ENCODE peak calls at places on chromosomes 12 and 14, in nine cellular contexts. Y is GM12892, S is Peyer's patch, Q is body of pancreas, O is IMR-90, C is H1, H is A549, V is spleen, G is suprapubic skin. E is an unnamed sample.

GRCh38 chr14:38481939-38482678 is 226.2 kb upstream of the CLEC14A start:
- DNase-seq in C (no peak), H (peak), Q (no peak), Y (no peak), G (no peak), V (no peak), S (no peak), O (peak), E (no peak)

GRCh38 chr12:55034218-55034617 is 14.4 kb downstream of the NEUROD4 start:
- DNase-seq in C (no peak), V (no peak), G (no peak), O (no peak), S (no peak), Y (no peak), Q (no peak), H (no peak), E (no peak)

GRCh38 chr12:132445884-132446471 is 44.0 kb upstream of the FBRSL1 start:
- DNase-seq in Q (peak), S (peak), Y (no peak), V (peak), G (no peak), O (peak), C (peak), H (peak), E (no peak)

GRCh38 chr12:129871991-129872969 is 31.5 kb downstream of the TMEM132D start:
- DNase-seq in G (no peak), Y (no peak), Q (peak), S (no peak), O (no peak), V (no peak), C (peak), H (no peak), E (no peak)

GRCh38 chr14:79587194-79587593 is 624.1 kb downstream of the DIO2 start:
- DNase-seq in H (no peak), S (no peak), Q (no peak), O (no peak), C (no peak), G (no peak), V (no peak), Y (no peak), E (no peak)

GRCh38 chr12:15712160-15712559 is 77.0 kb downstream of the EPS8 start:
- DNase-seq in V (no peak), Q (no peak), C (no peak), Y (no peak), G (no peak), S (no peak), O (no peak), H (no peak), E (no peak)

GRCh38 chr12:94841171-94841570 is 162.3 kb downstream of the NDUFA12 start:
- DNase-seq in S (no peak), Y (no peak), V (no peak), Q (no peak), H (no peak), C (no peak), O (no peak), G (no peak), E (no peak)

GRCh38 chr14:36660736-36661505 is 739 bp upstream of the PAX9 start:
- DNase-seq in Y (no peak), O (no peak), S (no peak), H (no peak), V (no peak), G (peak), C (no peak), Q (no peak), E (no peak)

GRCh38 chr12:125131958-125132357 is 66.7 kb downstream of the AACS start:
- DNase-seq in Q (no peak), G (no peak), Y (no peak), H (no peak), C (no peak), O (no peak), V (no peak), S (no peak), E (no peak)

GRCh38 chr12:3293446-3294161 is 197.4 kb upstream of the PRMT8 start:
- DNase-seq in Q (no peak), H (peak), V (no peak), C (no peak), G (no peak), O (peak), S (no peak), Y (no peak), E (no peak)

GRCh38 chr12:104275689-104276088 is 27.9 kb upstream of the EID3 start:
- DNase-seq in S (no peak), Q (no peak), G (no peak), V (no peak), Y (no peak), C (no peak), H (peak), O (peak), E (no peak)

GRCh38 chr14:77063581-77064289 is 34.3 kb upstream of the CIPC start:
- DNase-seq in O (peak), S (no peak), G (no peak), C (no peak), Y (no peak), Q (no peak), V (no peak), H (no peak), E (no peak)

GRCh38 chr12:116959845-116960514 is 49.2 kb downstream of the FBXW8 start:
- DNase-seq in O (no peak), H (no peak), V (no peak), S (no peak), Q (no peak), G (no peak), Y (peak), C (no peak), E (no peak)

GRCh38 chr12:88409257-88409656 is 171.0 kb downstream of the KITLG start:
- DNase-seq in O (no peak), V (no peak), H (no peak), Q (no peak), G (no peak), C (no peak), Y (no peak), S (no peak), E (no peak)

GRCh38 chr12:34335819-34336262 is 313.5 kb downstream of the ALG10 start:
- DNase-seq in S (no peak), G (no peak), Q (no peak), Y (no peak), C (no peak), H (peak), O (no peak), V (no peak), E (no peak)

GRCh38 chr12:67698711-67699603 is 50.4 kb downstream of the DYRK2 start:
- DNase-seq in V (no peak), Q (no peak), C (no peak), G (no peak), H (no peak), Y (peak), O (peak), S (peak), E (no peak)

GRCh38 chr14:101444116-101444515 is 117.2 kb upstream of the DIO3 start:
- DNase-seq in G (no peak), Y (no peak), H (peak), O (peak), V (no peak), S (no peak), Q (no peak), C (no peak), E (no peak)

GRCh38 chr12:42759622-42760273 is 170.2 kb upstream of the PRICKLE1 start:
- DNase-seq in C (no peak), V (no peak), Q (peak), G (peak), Y (no peak), H (no peak), S (no peak), O (peak), E (peak)

GRCh38 chr14:24441904-24442239 is 704 bp downstream of the SDR39U1 start:
- DNase-seq in V (no peak), S (no peak), H (no peak), Y (no peak), G (no peak), Q (no peak), O (peak), C (no peak), E (no peak)

GRCh38 chr14:36784541-36784940 is 122.9 kb downstream of the PAX9 start:
- DNase-seq in C (no peak), H (no peak), Q (no peak), G (no peak), O (peak), S (no peak), V (no peak), Y (no peak), E (no peak)

GRCh38 chr14:47606601-47607000 is 68.8 kb downstream of the MDGA2 start:
- DNase-seq in Y (no peak), O (no peak), S (no peak), C (no peak), Q (no peak), H (no peak), V (no peak), G (no peak), E (no peak)

GRCh38 chr12:93090768-93091172 is 161.7 kb upstream of the EEA1 start:
- DNase-seq in H (peak), G (no peak), O (peak), Y (no peak), V (no peak), S (no peak), C (no peak), Q (no peak), E (no peak)

GRCh38 chr12:22282283-22282682 is 52.2 kb downstream of the ST8SIA1 start:
- DNase-seq in Y (no peak), G (no peak), Q (no peak), V (no peak), H (peak), O (peak), C (no peak), S (no peak), E (no peak)

GRCh38 chr12:21818627-21819026 is 44.1 kb upstream of the KCNJ8 start:
- DNase-seq in S (no peak), O (peak), Y (no peak), G (no peak), V (no peak), Q (no peak), C (no peak), H (no peak), E (no peak)

GRCh38 chr14:33730163-33730562 is 220.7 kb downstream of the EGLN3 start:
- DNase-seq in O (no peak), H (no peak), V (no peak), Q (no peak), S (no peak), G (no peak), Y (no peak), C (no peak), E (no peak)

GRCh38 chr12:13258212-13258611 is 61.7 kb downstream of the EMP1 start:
- DNase-seq in Y (no peak), Q (no peak), S (no peak), V (no peak), H (no peak), C (no peak), O (no peak), G (no peak), E (no peak)

GRCh38 chr12:105100207-105100985 is 7.1 kb upstream of the WASHC4 start:
- DNase-seq in G (no peak), O (peak), H (peak), Q (no peak), S (no peak), C (no peak), Y (no peak), V (no peak), E (no peak)

GRCh38 chr14:93163570-93163969 is 21.1 kb downstream of the MOAP1 start:
- DNase-seq in V (no peak), G (no peak), Y (no peak), C (no peak), O (no peak), Q (no peak), S (no peak), H (no peak), E (no peak)

GRCh38 chr12:56079729-56080555 is at the start of gene ERBB3:
- DNase-seq in H (peak), C (no peak), G (peak), V (peak), S (peak), Y (peak), O (peak), Q (peak), E (peak)

GRCh38 chr14:93962701-93963601 is 13.4 kb downstream of the ASB2 start:
- DNase-seq in H (no peak), O (peak), Q (peak), C (no peak), V (peak), Y (no peak), G (no peak), S (peak), E (no peak)

GRCh38 chr12:78888583-78888982 is 24.0 kb downstream of the SYT1 start:
- DNase-seq in G (no peak), Y (no peak), C (no peak), V (no peak), O (no peak), Q (no peak), S (no peak), H (peak), E (no peak)

GRCh38 chr12:112266473-112266872 is 115.8 kb downstream of the HECTD4 start:
- DNase-seq in C (no peak), Y (no peak), V (no peak), G (no peak), Q (no peak), O (no peak), H (no peak), S (no peak), E (no peak)

GRCh38 chr14:24630872-24631477 is 3.0 kb downstream of the GZMB start:
- DNase-seq in G (no peak), C (no peak), Q (peak), Y (no peak), O (peak), S (peak), V (no peak), H (no peak), E (no peak)

GRCh38 chr12:104372048-104372720 is 68.6 kb downstream of the EID3 start:
- DNase-seq in O (no peak), G (no peak), S (peak), Y (no peak), C (no peak), H (peak), V (peak), Q (no peak), E (no peak)

GRCh38 chr12:115852054-115852453 is 425.4 kb downstream of the MED13L start:
- DNase-seq in H (no peak), G (no peak), O (no peak), S (no peak), Q (no peak), V (no peak), Y (no peak), C (no peak), E (no peak)

GRCh38 chr12:89161553-89161952 is 190.7 kb downstream of the DUSP6 start:
- DNase-seq in C (no peak), S (no peak), Y (no peak), V (no peak), Q (no peak), G (no peak), O (no peak), H (no peak), E (no peak)

GRCh38 chr12:7832059-7832696 is 40.5 kb downstream of the SLC2A14 start:
- DNase-seq in Q (peak), G (no peak), H (peak), Y (peak), S (peak), O (peak), V (no peak), C (no peak), E (no peak)

GRCh38 chr12:102659200-102659911 is 179.0 kb upstream of the IGF1 start:
- DNase-seq in C (no peak), Y (no peak), S (no peak), V (no peak), H (peak), O (no peak), Q (no peak), G (no peak), E (no peak)

GRCh38 chr12:104596128-104596799 is 139.5 kb downstream of the CHST11 start:
- DNase-seq in H (peak), C (no peak), Y (no peak), S (no peak), G (no peak), V (no peak), Q (peak), O (peak), E (peak)

GRCh38 chr14:103057028-103057371 is 349 bp downstream of the CDC42BPB start:
- DNase-seq in H (no peak), O (no peak), G (peak), Y (no peak), Q (peak), C (no peak), V (peak), S (no peak), E (no peak)
- TF ChIP-seq POLR2A in H (peak), O (no peak), G (peak), Y (no peak), Q (no peak), C (no peak), V (no peak), S (peak), E (no peak)

DNA sequence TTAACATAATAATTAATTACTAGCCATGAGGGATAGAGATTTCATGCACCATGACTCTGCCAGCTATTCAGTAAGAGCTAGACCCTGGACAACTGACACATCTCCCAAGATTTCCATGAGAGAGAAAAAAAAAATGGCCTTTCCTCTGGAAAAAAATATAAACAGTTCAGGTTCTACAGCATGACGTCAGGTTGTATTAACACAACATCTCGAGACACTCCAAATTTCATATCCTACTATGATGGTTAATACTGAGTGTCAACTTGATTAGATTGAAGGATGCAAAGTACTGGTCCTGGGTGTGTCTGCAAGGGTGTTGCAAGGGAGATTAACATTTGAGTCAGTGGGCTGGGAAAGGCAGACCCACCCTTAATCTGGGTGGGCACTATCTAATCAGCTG is 11.1 kb downstream of the DBX2 start:
- DNase-seq in O (no peak), G (no peak), H (no peak), Y (no peak), V (no peak), S (no peak), C (no peak), Q (no peak), E (no peak)
- TF ChIP-seq POLR2A in O (no peak), G (no peak), H (no peak), Y (no peak), V (no peak), S (no peak), C (no peak), Q (no peak), E (no peak)

DNA sequence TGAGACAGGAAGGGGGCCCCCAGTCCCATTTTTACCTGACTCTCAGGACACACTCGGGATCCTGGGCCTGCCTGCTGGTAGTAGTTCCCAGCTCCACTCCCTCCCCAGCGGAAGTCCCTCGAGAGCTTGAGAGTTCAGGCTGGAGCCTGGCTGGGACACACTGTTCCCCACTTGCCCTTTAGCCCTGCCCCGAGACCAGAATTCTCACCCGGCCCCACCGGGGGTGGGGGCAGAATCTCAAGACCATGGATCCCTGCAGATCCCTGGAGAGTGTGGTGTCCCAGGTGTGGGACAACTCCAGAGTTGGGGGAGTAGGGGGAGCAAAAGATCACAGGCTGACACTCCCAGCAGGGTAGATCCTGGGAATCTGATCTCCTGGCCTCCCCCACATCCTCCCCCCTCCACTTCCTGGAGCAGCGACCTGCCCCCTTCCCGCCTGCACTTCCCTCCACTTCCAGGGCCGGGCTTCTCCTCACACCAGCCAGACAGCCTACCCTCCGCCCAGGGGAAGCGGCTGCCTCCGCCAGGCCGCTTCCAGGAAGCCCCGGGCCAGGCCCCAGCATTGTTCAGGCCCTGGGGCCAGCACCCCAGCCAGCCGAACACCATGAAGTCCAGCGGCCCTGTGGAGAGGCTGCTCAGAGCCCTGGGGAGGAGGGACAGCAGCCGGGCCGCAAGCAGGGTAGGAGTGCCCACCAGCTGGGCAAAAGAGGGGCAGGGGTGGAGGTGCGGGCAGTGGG is at the start of gene TNS2:
- DNase-seq in H (peak), S (no peak), C (no peak), V (peak), Y (peak), Q (peak), G (peak), O (peak), E (peak)
- TF ChIP-seq POLR2A in H (peak), S (no peak), C (no peak), V (no peak), Y (no peak), Q (peak), G (peak), O (no peak), E (peak)

DNA sequence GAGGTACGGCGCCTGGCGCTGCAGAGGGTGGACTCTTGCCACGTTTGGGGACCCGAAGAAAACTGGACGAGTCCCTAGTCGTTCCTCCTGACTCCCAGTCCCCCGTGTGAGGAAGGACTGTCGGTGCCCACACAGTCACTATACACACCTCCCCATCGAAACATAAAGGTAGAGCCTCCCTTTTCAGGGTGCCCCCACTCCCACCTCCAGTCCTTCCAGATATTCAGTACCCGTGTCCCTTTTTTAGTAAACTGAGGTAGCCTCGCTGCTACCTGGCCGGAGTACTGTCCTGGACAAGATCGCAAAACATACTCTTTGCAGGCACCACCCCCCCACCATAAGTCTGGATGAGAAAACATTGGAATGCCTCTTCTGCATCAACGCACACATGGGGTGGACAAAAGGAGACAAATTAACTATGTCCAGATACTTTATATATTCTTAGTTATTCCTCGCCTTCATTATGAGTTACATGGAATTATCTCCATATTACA is 610 bp upstream of the KMT2D start:
- DNase-seq in V (no peak), O (no peak), H (no peak), Y (no peak), C (no peak), Q (no peak), G (no peak), S (no peak), E (no peak)
- TF ChIP-seq POLR2A in V (no peak), O (no peak), H (no peak), Y (no peak), C (no peak), Q (no peak), G (no peak), S (no peak), E (no peak)